ENCODE peak calls at places on chromosomes 16 and 17, in five cellular contexts. One of them, this sample, is unnamed.

GRCh38 chr17:1931759-1932579 is 93.2 kb downstream of the RTN4RL1 start:
- DNase-seq in pancreas: peak; percentile 47
- DNase-seq in cardiac fibroblast: no peak
- DNase-seq in ascending aorta: no peak
- DNase-seq in dorsolateral prefrontal cortex: no peak
- DNase-seq in this sample: no peak

GRCh38 chr16:54447606-54448440 is 161.2 kb upstream of the IRX3 start:
- DNase-seq in pancreas: no peak
- DNase-seq in ascending aorta: no peak
- DNase-seq in cardiac fibroblast: peak; percentile 93
- DNase-seq in dorsolateral prefrontal cortex: no peak
- DNase-seq in this sample: peak; percentile 74

GRCh38 chr17:61185385-61185784 is 214.3 kb upstream of the TBX2 start:
- DNase-seq in ascending aorta: no peak
- DNase-seq in pancreas: no peak
- DNase-seq in cardiac fibroblast: no peak
- DNase-seq in dorsolateral prefrontal cortex: no peak
- DNase-seq in this sample: no peak

GRCh38 chr16:80719573-80719972 is 84.8 kb downstream of the CDYL2 start:
- DNase-seq in pancreas: no peak
- DNase-seq in ascending aorta: no peak
- DNase-seq in cardiac fibroblast: no peak
- DNase-seq in dorsolateral prefrontal cortex: no peak
- DNase-seq in this sample: no peak

GRCh38 chr17:2453325-2453724 is 52.5 kb upstream of the MNT start:
- DNase-seq in pancreas: no peak
- DNase-seq in dorsolateral prefrontal cortex: no peak
- DNase-seq in cardiac fibroblast: no peak
- DNase-seq in ascending aorta: no peak
- DNase-seq in this sample: no peak

GRCh38 chr17:29054835-29055234 is 11.9 kb downstream of the PIPOX start:
- DNase-seq in cardiac fibroblast: no peak
- DNase-seq in pancreas: no peak
- DNase-seq in dorsolateral prefrontal cortex: no peak
- DNase-seq in ascending aorta: no peak
- DNase-seq in this sample: no peak

GRCh38 chr17:33055746-33056145 is 64.1 kb downstream of the SPACA3 start:
- DNase-seq in cardiac fibroblast: peak; percentile 58
- DNase-seq in dorsolateral prefrontal cortex: no peak
- DNase-seq in ascending aorta: no peak
- DNase-seq in pancreas: no peak
- DNase-seq in this sample: no peak

GRCh38 chr17:41697122-41697962 is 8.7 kb downstream of the EIF1 start:
- DNase-seq in ascending aorta: peak; percentile 77
- DNase-seq in pancreas: peak; percentile 63
- DNase-seq in cardiac fibroblast: peak; percentile 72
- DNase-seq in dorsolateral prefrontal cortex: peak; percentile 50
- DNase-seq in this sample: peak; percentile 87

GRCh38 chr16:66258916-66259845 is 107.3 kb upstream of the CDH5 start:
- DNase-seq in ascending aorta: peak; percentile 50
- DNase-seq in cardiac fibroblast: no peak
- DNase-seq in dorsolateral prefrontal cortex: no peak
- DNase-seq in pancreas: no peak
- DNase-seq in this sample: no peak

GRCh38 chr16:22322741-22323140 is 25.5 kb downstream of the POLR3E start:
- DNase-seq in pancreas: no peak
- DNase-seq in dorsolateral prefrontal cortex: no peak
- DNase-seq in ascending aorta: no peak
- DNase-seq in cardiac fibroblast: no peak
- DNase-seq in this sample: no peak

GRCh38 chr17:41420134-41420533 is 4.3 kb downstream of the KRT37 start:
- DNase-seq in cardiac fibroblast: peak; percentile 25
- DNase-seq in dorsolateral prefrontal cortex: no peak
- DNase-seq in pancreas: no peak
- DNase-seq in ascending aorta: no peak
- DNase-seq in this sample: no peak

GRCh38 chr17:63697341-63698286 is 2.3 kb downstream of the LIMD2 start:
- DNase-seq in cardiac fibroblast: peak; percentile 47
- DNase-seq in ascending aorta: peak; percentile 76
- DNase-seq in dorsolateral prefrontal cortex: no peak
- DNase-seq in pancreas: peak; percentile 55
- DNase-seq in this sample: peak; percentile 48
- H3K4me3 ChIP-seq in cardiac fibroblast: no peak overlapping the region
- H3K4me3 ChIP-seq in ascending aorta: no peak overlapping the region
- H3K4me3 ChIP-seq in dorsolateral prefrontal cortex: no peak overlapping the region
- H3K4me3 ChIP-seq in pancreas: no peak overlapping the region
- H3K4me3 ChIP-seq in this sample: no peak overlapping the region

GRCh38 chr16:48829361-48829760 is 219.4 kb upstream of the N4BP1 start:
- DNase-seq in dorsolateral prefrontal cortex: no peak
- DNase-seq in cardiac fibroblast: no peak
- DNase-seq in ascending aorta: no peak
- DNase-seq in pancreas: no peak
- DNase-seq in this sample: no peak

GRCh38 chr16:48833461-48833860 is 223.5 kb upstream of the N4BP1 start:
- DNase-seq in cardiac fibroblast: no peak
- DNase-seq in dorsolateral prefrontal cortex: no peak
- DNase-seq in ascending aorta: no peak
- DNase-seq in pancreas: no peak
- DNase-seq in this sample: no peak

GRCh38 chr16:48834576-48834975 is 224.6 kb upstream of the N4BP1 start:
- DNase-seq in dorsolateral prefrontal cortex: no peak
- DNase-seq in ascending aorta: no peak
- DNase-seq in pancreas: no peak
- DNase-seq in cardiac fibroblast: no peak
- DNase-seq in this sample: no peak

GRCh38 chr16:48829911-48830310 is 219.9 kb upstream of the N4BP1 start:
- DNase-seq in pancreas: no peak
- DNase-seq in dorsolateral prefrontal cortex: no peak
- DNase-seq in ascending aorta: no peak
- DNase-seq in cardiac fibroblast: no peak
- DNase-seq in this sample: no peak

GRCh38 chr16:48831081-48831722 is 221.2 kb upstream of the N4BP1 start:
- DNase-seq in dorsolateral prefrontal cortex: no peak
- DNase-seq in pancreas: no peak
- DNase-seq in cardiac fibroblast: no peak
- DNase-seq in ascending aorta: no peak
- DNase-seq in this sample: no peak
- TF ChIP-seq CTCF in dorsolateral prefrontal cortex: no peak
- TF ChIP-seq CTCF in pancreas: no peak
- TF ChIP-seq CTCF in cardiac fibroblast: no peak
- TF ChIP-seq CTCF in ascending aorta: no peak
- TF ChIP-seq CTCF in this sample: no peak

DNA sequence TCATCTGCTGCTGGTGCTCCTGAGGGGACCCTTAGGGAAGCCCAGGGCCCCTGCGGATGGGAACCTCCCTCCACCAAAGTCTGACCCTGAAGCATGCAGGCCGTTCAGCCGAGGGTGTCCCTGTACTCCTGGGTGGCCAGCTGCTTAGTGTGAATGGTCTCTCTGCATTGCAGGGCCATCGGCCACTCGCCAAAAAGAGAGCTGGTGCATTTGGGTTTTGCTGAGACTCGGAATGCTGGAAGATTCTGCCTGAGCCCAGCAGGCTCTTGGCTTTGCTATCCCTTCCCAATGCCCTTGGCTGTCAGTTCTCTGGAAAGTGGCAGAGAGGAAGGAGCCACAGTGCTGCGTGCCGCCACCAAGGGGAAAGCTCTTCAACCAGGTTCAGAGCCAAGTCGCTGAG is 2.8 kb downstream of the MEOX1 start:
- DNase-seq in ascending aorta: no peak
- DNase-seq in pancreas: no peak
- DNase-seq in dorsolateral prefrontal cortex: no peak
- DNase-seq in cardiac fibroblast: no peak
- DNase-seq in this sample: no peak
- H3K4me3 ChIP-seq in ascending aorta: no peak overlapping the region
- H3K4me3 ChIP-seq in pancreas: no peak overlapping the region
- H3K4me3 ChIP-seq in dorsolateral prefrontal cortex: no peak overlapping the region
- H3K4me3 ChIP-seq in cardiac fibroblast: no peak overlapping the region
- H3K4me3 ChIP-seq in this sample: no peak overlapping the region

GRCh38 chr17:38421224-38421841 is 6.9 kb upstream of the ARHGAP23 start:
- DNase-seq in cardiac fibroblast: peak; percentile 66
- DNase-seq in ascending aorta: peak; percentile 81
- DNase-seq in pancreas: no peak
- DNase-seq in dorsolateral prefrontal cortex: no peak
- DNase-seq in this sample: peak; percentile 70
- TF ChIP-seq CTCF in cardiac fibroblast: no peak
- TF ChIP-seq CTCF in ascending aorta: no peak
- TF ChIP-seq CTCF in pancreas: no peak
- TF ChIP-seq CTCF in dorsolateral prefrontal cortex: no peak
- TF ChIP-seq CTCF in this sample: no peak

DNA sequence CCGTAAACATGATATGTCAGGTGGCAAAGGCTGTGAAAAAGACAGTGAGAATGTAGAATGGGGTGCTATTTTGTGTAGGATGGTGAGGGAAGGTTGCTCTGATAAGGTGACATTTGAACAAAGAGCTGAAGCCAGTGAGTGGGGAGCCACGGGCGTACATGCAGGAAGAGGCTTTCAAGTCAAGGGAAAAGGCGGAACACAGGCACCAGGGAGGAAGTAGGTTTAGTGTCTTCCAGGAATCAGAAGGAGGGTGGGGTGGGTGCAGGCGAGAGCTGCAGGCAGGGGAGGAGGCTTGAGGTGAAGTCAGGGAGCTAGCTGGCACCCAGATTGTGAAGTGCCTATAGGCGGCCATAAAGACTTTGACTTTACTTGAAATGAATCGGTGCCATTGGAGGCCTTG is 14.1 kb downstream of the ZFP90 start:
- DNase-seq in dorsolateral prefrontal cortex: no peak
- DNase-seq in cardiac fibroblast: no peak
- DNase-seq in ascending aorta: no peak
- DNase-seq in pancreas: no peak
- DNase-seq in this sample: no peak
- H3K4me3 ChIP-seq in dorsolateral prefrontal cortex: no peak overlapping the region
- H3K4me3 ChIP-seq in cardiac fibroblast: no peak overlapping the region
- H3K4me3 ChIP-seq in ascending aorta: no peak overlapping the region
- H3K4me3 ChIP-seq in pancreas: no peak overlapping the region
- H3K4me3 ChIP-seq in this sample: no peak overlapping the region